ENCODE peak calls at places on chromosomes 1 and 21, in four cellular contexts. Z, P, R and Y are unnamed samples.

GRCh38 chr1:59730759-59731478 is 83.8 kb upstream of the HOOK1 start:
- DNase-seq in Z (peak), P (peak), R (no peak), Y (peak)

GRCh38 chr1:219666242-219666641 is 53.3 kb upstream of the ZC3H11B start:
- DNase-seq in Z (no peak), P (no peak), R (no peak), Y (no peak)

GRCh38 chr21:45228171-45228641 is 59.5 kb downstream of the POFUT2 start:
- DNase-seq in Z (no peak), P (peak), R (no peak), Y (no peak)

GRCh38 chr1:42680921-42681683 is 1.1 kb upstream of the YBX1 start:
- DNase-seq in Z (no peak), P (peak), R (peak), Y (no peak)

GRCh38 chr1:202691846-202692245 is 18.4 kb downstream of the SYT2 start:
- DNase-seq in Z (no peak), P (no peak), R (peak), Y (no peak)

GRCh38 chr1:213281610-213282316 is 230.7 kb downstream of the RPS6KC1 start:
- DNase-seq in Z (no peak), P (no peak), R (no peak), Y (no peak)

GRCh38 chr21:44949161-44950015 is 9.6 kb downstream of the SLX9 start:
- DNase-seq in Z (peak), P (peak), R (peak), Y (peak)

GRCh38 chr1:192826791-192827477 is 18.1 kb downstream of the RGS2 start:
- DNase-seq in Z (no peak), P (peak), R (no peak), Y (no peak)

GRCh38 chr1:184300446-184300845 is 86.4 kb upstream of the C1orf21 start:
- DNase-seq in Z (no peak), P (no peak), R (no peak), Y (no peak)

GRCh38 chr1:24349891-24350290 is 30.7 kb downstream of the GRHL3 start:
- DNase-seq in Z (no peak), P (no peak), R (no peak), Y (no peak)

GRCh38 chr1:156460525-156460924 is 40.0 kb downstream of the MEF2D start:
- DNase-seq in Z (no peak), P (no peak), R (no peak), Y (no peak)

GRCh38 chr1:221874285-221875003 is 132.6 kb upstream of the DUSP10 start:
- DNase-seq in Z (no peak), P (peak), R (no peak), Y (no peak)

GRCh38 chr21:43361493-43362296 is 65.2 kb downstream of the SIK1 start:
- DNase-seq in Z (peak), P (no peak), R (peak), Y (peak)

GRCh38 chr1:17909634-17910033 is 154.5 kb downstream of the ACTL8 start:
- DNase-seq in Z (no peak), P (no peak), R (peak), Y (no peak)

GRCh38 chr1:169120066-169120465 is 13.6 kb downstream of the ATP1B1 start:
- DNase-seq in Z (no peak), P (no peak), R (no peak), Y (no peak)

GRCh38 chr1:28110555-28110954 is 22.1 kb upstream of the EYA3 start:
- DNase-seq in Z (no peak), P (peak), R (no peak), Y (no peak)

GRCh38 chr1:2825487-2826189 is 24.1 kb upstream of the TTC34 start:
- DNase-seq in Z (no peak), P (no peak), R (no peak), Y (no peak)

GRCh38 chr1:17852383-17852782 is 97.2 kb downstream of the ACTL8 start:
- DNase-seq in Z (no peak), P (no peak), R (peak), Y (no peak)

GRCh38 chr1:74729741-74730478 is 2.9 kb downstream of the CRYZ start:
- DNase-seq in Z (no peak), P (peak), R (no peak), Y (no peak)

GRCh38 chr1:227947678-227948492 is at the start of gene WNT9A:
- DNase-seq in Z (no peak), P (peak), R (peak), Y (peak)

GRCh38 chr1:26789953-26790352 is 2.2 kb downstream of the PIGV start:
- DNase-seq in Z (no peak), P (no peak), R (no peak), Y (no peak)

GRCh38 chr21:31630062-31630711 is 29.3 kb upstream of the SOD1 start:
- DNase-seq in Z (peak), P (peak), R (no peak), Y (no peak)

GRCh38 chr1:156705918-156706646 is 699 bp upstream of the CRABP2 start:
- DNase-seq in Z (peak), P (peak), R (peak), Y (peak)

GRCh38 chr1:69706473-69706872 is 138.8 kb downstream of the LRRC7 start:
- DNase-seq in Z (no peak), P (no peak), R (no peak), Y (no peak)

GRCh38 chr21:35212393-35213127 is 163.5 kb upstream of the RUNX1 start:
- DNase-seq in Z (no peak), P (no peak), R (no peak), Y (no peak)

GRCh38 chr21:45220106-45220505 is 67.6 kb downstream of the POFUT2 start:
- DNase-seq in Z (no peak), P (no peak), R (no peak), Y (no peak)